ENCODE peak calls at places on chromosomes 4 and X, in six cellular contexts. A, T, R, M, G and Z are unnamed samples. For H3K4me1, the result is how much of the 10 kb centered on the place peaks cover.

GRCh38 chr4:175351473-175351872 is 433.3 kb downstream of the ADAM29 start:
- DNase-seq in A (no peak), T (no peak), R (no peak), M (no peak), G (no peak), Z (no peak)

GRCh38 chr4:57442834-57443291 is 332.7 kb upstream of the IGFBP7 start:
- DNase-seq in A (peak), T (peak), R (peak), M (peak), G (peak), Z (peak)

GRCh38 chr4:953574-953915 is 19.8 kb downstream of the DGKQ start:
- DNase-seq in A (no peak), T (no peak), R (no peak), M (no peak), G (no peak), Z (no peak)

GRCh38 chr4:145840162-145840768 is 98.4 kb downstream of the ZNF827 start:
- DNase-seq in A (peak), T (peak), R (no peak), M (no peak), G (no peak), Z (peak)

GRCh38 chr4:57077550-57078311 is 32.5 kb downstream of the IGFBP7 start:
- DNase-seq in A (peak), T (peak), R (no peak), M (no peak), G (peak), Z (peak)

GRCh38 chr4:172998527-172999469 is 169.8 kb upstream of the GALNT7 start:
- DNase-seq in A (peak), T (peak), R (no peak), M (no peak), G (no peak), Z (peak)

GRCh38 chr4:138190452-138190858 is 51.7 kb downstream of the SLC7A11 start:
- DNase-seq in A (no peak), T (no peak), R (no peak), M (no peak), G (no peak), Z (no peak)

GRCh38 chr4:166422475-166422874 is 549.4 kb downstream of the TLL1 start:
- DNase-seq in A (no peak), T (peak), R (no peak), M (no peak), G (no peak), Z (peak)

GRCh38 chr4:141858437-141858836 is 222.1 kb downstream of the IL15 start:
- DNase-seq in A (no peak), T (no peak), R (no peak), M (no peak), G (no peak), Z (no peak)

GRCh38 chrX:72365126-72365525 is 59.4 kb upstream of the CITED1 start:
- DNase-seq in A (no peak), T (no peak), R (no peak), M (no peak), G (no peak), Z (no peak)

GRCh38 chr4:183288955-183289354 is 31.1 kb downstream of the CLDN22 start:
- DNase-seq in A (peak), T (no peak), R (no peak), M (no peak), G (no peak), Z (no peak)

GRCh38 chr4:177016541-177017141 is 223.9 kb upstream of the VEGFC start:
- DNase-seq in A (no peak), T (peak), R (no peak), M (no peak), G (peak), Z (peak)

GRCh38 chrX:50853399-50853798 is 39.4 kb upstream of the SHROOM4 start:
- DNase-seq in A (no peak), T (no peak), R (no peak), M (no peak), G (no peak), Z (no peak)

GRCh38 chr4:48336471-48336870 is 4.9 kb upstream of the SLAIN2 start:
- DNase-seq in A (no peak), T (no peak), R (no peak), M (no peak), G (no peak), Z (no peak)

GRCh38 chrX:28920554-28920953 is 333.3 kb downstream of the IL1RAPL1 start:
- DNase-seq in A (no peak), T (peak), R (no peak), M (no peak), G (no peak), Z (peak)

GRCh38 chr4:158812133-158812532 is 43.3 kb downstream of the FNIP2 start:
- DNase-seq in A (no peak), T (no peak), R (no peak), M (no peak), G (no peak), Z (no peak)

GRCh38 chr4:158809611-158810486 is 41.0 kb downstream of the FNIP2 start:
- DNase-seq in A (peak), T (peak), R (no peak), M (no peak), G (peak), Z (peak)

GRCh38 chr4:158811704-158812103 is 42.9 kb downstream of the FNIP2 start:
- DNase-seq in A (no peak), T (no peak), R (no peak), M (no peak), G (no peak), Z (no peak)

GRCh38 chr4:158811216-158811540 is 42.4 kb downstream of the FNIP2 start:
- DNase-seq in A (no peak), T (no peak), R (no peak), M (no peak), G (no peak), Z (no peak)

GRCh38 chr4:158810487-158811215 is 41.8 kb downstream of the FNIP2 start:
- DNase-seq in A (no peak), T (peak), R (no peak), M (no peak), G (peak), Z (peak)
- H3K4me1 ChIP-seq in A (under half), T (under half), R (under half), M (under half), G (under half), Z (under half)

DNA sequence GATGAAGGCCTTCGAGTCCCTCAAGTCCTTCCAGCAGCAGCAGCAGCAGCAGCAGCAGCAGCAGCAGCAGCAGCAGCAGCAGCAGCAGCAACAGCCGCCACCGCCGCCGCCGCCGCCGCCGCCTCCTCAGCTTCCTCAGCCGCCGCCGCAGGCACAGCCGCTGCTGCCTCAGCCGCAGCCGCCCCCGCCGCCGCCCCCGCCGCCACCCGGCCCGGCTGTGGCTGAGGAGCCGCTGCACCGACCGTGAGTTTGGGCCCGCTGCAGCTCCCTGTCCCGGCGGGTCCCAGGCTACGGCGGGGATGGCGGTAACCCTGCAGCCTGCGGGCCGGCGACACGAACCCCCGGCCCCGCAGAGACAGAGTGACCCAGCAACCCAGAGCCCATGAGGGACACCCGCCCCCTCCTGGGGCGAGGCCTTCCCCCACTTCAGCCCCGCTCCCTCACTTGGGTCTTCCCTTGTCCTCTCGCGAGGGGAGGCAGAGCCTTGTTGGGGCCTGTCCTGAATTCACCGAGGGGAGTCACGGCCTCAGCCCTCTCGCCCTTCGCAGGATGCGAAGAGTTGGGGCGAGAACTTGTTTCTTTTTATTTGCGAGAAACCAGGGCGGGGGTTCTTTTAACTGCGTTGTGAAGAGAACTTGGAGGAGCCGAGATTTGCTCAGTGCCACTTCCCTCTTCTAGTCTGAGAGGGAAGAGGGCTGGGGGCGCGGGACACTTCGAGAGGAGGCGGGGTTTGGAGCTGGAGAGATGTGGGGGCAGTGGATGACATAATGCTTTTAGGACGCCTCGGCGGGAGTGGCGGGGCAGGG is 568 bp downstream of the HTT start:
- DNase-seq in A (peak), T (peak), R (peak), M (peak), G (peak), Z (peak)
- H2BK120ac ChIP-seq in A (no peak), T (no peak), R (no peak), M (no peak), G (peak), Z (no peak)

GRCh38 chrX:147853701-147854100 is 58.0 kb upstream of the FMR1 start:
- DNase-seq in A (peak), T (no peak), R (no peak), M (no peak), G (no peak), Z (no peak)

GRCh38 chrX:147859666-147860065 is 52.1 kb upstream of the FMR1 start:
- DNase-seq in A (no peak), T (no peak), R (no peak), M (no peak), G (no peak), Z (no peak)
- H3K4me3 ChIP-seq in A (no peak), T (no peak), R (no peak), M (no peak), G (no peak), Z (no peak)

GRCh38 chr4:83208776-83209365 is 75.7 kb downstream of the COQ2 start:
- DNase-seq in A (no peak), T (no peak), R (no peak), M (no peak), G (peak), Z (peak)
- H3K4me1 ChIP-seq in A (under half), T (under half), R (under half), M (under half), G (under half), Z (under half)